ENCODE peak calls at places on chromosome 21, in nine cellular contexts. One of them, this sample, is unnamed.

GRCh38 chr21:37742115-37742514 is 174.1 kb downstream of the KCNJ6 start:
- DNase-seq in stimulated activated CD4-positive, alpha-beta T cell treated with anti-CD3 and anti-CD28 coated beads, Interleukin-2, amount 100 ng/mL, for 24 hours: no peak
- DNase-seq in nephron progenitor cell: no peak
- DNase-seq in cerebellar nuclear complex: no peak
- DNase-seq in NCI-H345: no peak
- DNase-seq in foreskin keratinocyte: no peak
- DNase-seq in left ventricle myocardium inferior: no peak
- DNase-seq in GM12865: peak
- DNase-seq in lower lobe of right lung: no peak
- DNase-seq in this sample: no peak

GRCh38 chr21:31872452-31873274 is at the start of gene HUNK:
- DNase-seq in stimulated activated CD4-positive, alpha-beta T cell treated with anti-CD3 and anti-CD28 coated beads, Interleukin-2, amount 100 ng/mL, for 24 hours: no peak
- DNase-seq in nephron progenitor cell: peak
- DNase-seq in cerebellar nuclear complex: no peak
- DNase-seq in NCI-H345: peak
- DNase-seq in foreskin keratinocyte: peak
- DNase-seq in left ventricle myocardium inferior: no peak
- DNase-seq in GM12865: peak
- DNase-seq in lower lobe of right lung: peak
- DNase-seq in this sample: peak

GRCh38 chr21:43331962-43332458 is 94.9 kb downstream of the SIK1 start:
- DNase-seq in stimulated activated CD4-positive, alpha-beta T cell treated with anti-CD3 and anti-CD28 coated beads, Interleukin-2, amount 100 ng/mL, for 24 hours: no peak
- DNase-seq in nephron progenitor cell: no peak
- DNase-seq in cerebellar nuclear complex: no peak
- DNase-seq in NCI-H345: no peak
- DNase-seq in foreskin keratinocyte: no peak
- DNase-seq in left ventricle myocardium inferior: no peak
- DNase-seq in GM12865: no peak
- DNase-seq in lower lobe of right lung: peak
- DNase-seq in this sample: no peak

GRCh38 chr21:44519346-44520325 is 20.4 kb downstream of the KRTAP10-1 start:
- DNase-seq in stimulated activated CD4-positive, alpha-beta T cell treated with anti-CD3 and anti-CD28 coated beads, Interleukin-2, amount 100 ng/mL, for 24 hours: no peak
- DNase-seq in nephron progenitor cell: no peak
- DNase-seq in cerebellar nuclear complex: no peak
- DNase-seq in NCI-H345: no peak
- DNase-seq in foreskin keratinocyte: no peak
- DNase-seq in left ventricle myocardium inferior: peak
- DNase-seq in GM12865: no peak
- DNase-seq in lower lobe of right lung: peak
- DNase-seq in this sample: no peak

GRCh38 chr21:31599563-31599962 is 59.9 kb upstream of the SOD1 start:
- DNase-seq in stimulated activated CD4-positive, alpha-beta T cell treated with anti-CD3 and anti-CD28 coated beads, Interleukin-2, amount 100 ng/mL, for 24 hours: no peak
- DNase-seq in nephron progenitor cell: no peak
- DNase-seq in cerebellar nuclear complex: no peak
- DNase-seq in NCI-H345: no peak
- DNase-seq in foreskin keratinocyte: no peak
- DNase-seq in left ventricle myocardium inferior: no peak
- DNase-seq in GM12865: no peak
- DNase-seq in lower lobe of right lung: no peak
- DNase-seq in this sample: no peak

GRCh38 chr21:31447477-31447876 is 103.4 kb upstream of the TIAM1 start:
- DNase-seq in stimulated activated CD4-positive, alpha-beta T cell treated with anti-CD3 and anti-CD28 coated beads, Interleukin-2, amount 100 ng/mL, for 24 hours: no peak
- DNase-seq in nephron progenitor cell: no peak
- DNase-seq in cerebellar nuclear complex: no peak
- DNase-seq in NCI-H345: no peak
- DNase-seq in foreskin keratinocyte: no peak
- DNase-seq in left ventricle myocardium inferior: no peak
- DNase-seq in GM12865: no peak
- DNase-seq in lower lobe of right lung: no peak
- DNase-seq in this sample: no peak

GRCh38 chr21:45525153-45525909 is 16.9 kb downstream of the SLC19A1 start:
- DNase-seq in stimulated activated CD4-positive, alpha-beta T cell treated with anti-CD3 and anti-CD28 coated beads, Interleukin-2, amount 100 ng/mL, for 24 hours: no peak
- DNase-seq in nephron progenitor cell: peak
- DNase-seq in cerebellar nuclear complex: no peak
- DNase-seq in NCI-H345: no peak
- DNase-seq in foreskin keratinocyte: no peak
- DNase-seq in left ventricle myocardium inferior: peak
- DNase-seq in GM12865: no peak
- DNase-seq in lower lobe of right lung: peak
- DNase-seq in this sample: no peak

GRCh38 chr21:39159342-39160063 is 23.7 kb downstream of the PSMG1 start:
- DNase-seq in stimulated activated CD4-positive, alpha-beta T cell treated with anti-CD3 and anti-CD28 coated beads, Interleukin-2, amount 100 ng/mL, for 24 hours: no peak
- DNase-seq in nephron progenitor cell: no peak
- DNase-seq in cerebellar nuclear complex: no peak
- DNase-seq in NCI-H345: no peak
- DNase-seq in foreskin keratinocyte: no peak
- DNase-seq in left ventricle myocardium inferior: no peak
- DNase-seq in GM12865: no peak
- DNase-seq in lower lobe of right lung: no peak
- DNase-seq in this sample: no peak

GRCh38 chr21:26794597-26795397 is 50.4 kb downstream of the ADAMTS1 start:
- DNase-seq in stimulated activated CD4-positive, alpha-beta T cell treated with anti-CD3 and anti-CD28 coated beads, Interleukin-2, amount 100 ng/mL, for 24 hours: no peak
- DNase-seq in nephron progenitor cell: no peak
- DNase-seq in cerebellar nuclear complex: no peak
- DNase-seq in NCI-H345: no peak
- DNase-seq in foreskin keratinocyte: no peak
- DNase-seq in left ventricle myocardium inferior: no peak
- DNase-seq in GM12865: no peak
- DNase-seq in lower lobe of right lung: no peak
- DNase-seq in this sample: no peak

GRCh38 chr21:37659874-37660273 is 256.4 kb downstream of the KCNJ6 start:
- DNase-seq in stimulated activated CD4-positive, alpha-beta T cell treated with anti-CD3 and anti-CD28 coated beads, Interleukin-2, amount 100 ng/mL, for 24 hours: no peak
- DNase-seq in nephron progenitor cell: no peak
- DNase-seq in cerebellar nuclear complex: no peak
- DNase-seq in NCI-H345: no peak
- DNase-seq in foreskin keratinocyte: no peak
- DNase-seq in left ventricle myocardium inferior: no peak
- DNase-seq in GM12865: no peak
- DNase-seq in lower lobe of right lung: no peak
- DNase-seq in this sample: no peak

GRCh38 chr21:28521932-28522826 is 470.5 kb downstream of the LTN1 start:
- DNase-seq in stimulated activated CD4-positive, alpha-beta T cell treated with anti-CD3 and anti-CD28 coated beads, Interleukin-2, amount 100 ng/mL, for 24 hours: no peak
- DNase-seq in nephron progenitor cell: no peak
- DNase-seq in cerebellar nuclear complex: no peak
- DNase-seq in NCI-H345: no peak
- DNase-seq in foreskin keratinocyte: no peak
- DNase-seq in left ventricle myocardium inferior: no peak
- DNase-seq in GM12865: peak
- DNase-seq in lower lobe of right lung: no peak
- DNase-seq in this sample: no peak

GRCh38 chr21:42756580-42757250 is 103.3 kb downstream of the PDE9A start:
- DNase-seq in stimulated activated CD4-positive, alpha-beta T cell treated with anti-CD3 and anti-CD28 coated beads, Interleukin-2, amount 100 ng/mL, for 24 hours: no peak
- DNase-seq in nephron progenitor cell: no peak
- DNase-seq in cerebellar nuclear complex: no peak
- DNase-seq in NCI-H345: no peak
- DNase-seq in foreskin keratinocyte: no peak
- DNase-seq in left ventricle myocardium inferior: no peak
- DNase-seq in GM12865: no peak
- DNase-seq in lower lobe of right lung: peak
- DNase-seq in this sample: no peak

GRCh38 chr21:20902511-20902910 is 95.7 kb upstream of the NCAM2 start:
- DNase-seq in stimulated activated CD4-positive, alpha-beta T cell treated with anti-CD3 and anti-CD28 coated beads, Interleukin-2, amount 100 ng/mL, for 24 hours: no peak
- DNase-seq in nephron progenitor cell: no peak
- DNase-seq in cerebellar nuclear complex: no peak
- DNase-seq in NCI-H345: no peak
- DNase-seq in foreskin keratinocyte: no peak
- DNase-seq in left ventricle myocardium inferior: no peak
- DNase-seq in GM12865: no peak
- DNase-seq in lower lobe of right lung: no peak
- DNase-seq in this sample: no peak

GRCh38 chr21:40840441-40840840 is 6.5 kb downstream of the DSCAM start:
- DNase-seq in stimulated activated CD4-positive, alpha-beta T cell treated with anti-CD3 and anti-CD28 coated beads, Interleukin-2, amount 100 ng/mL, for 24 hours: no peak
- DNase-seq in nephron progenitor cell: no peak
- DNase-seq in cerebellar nuclear complex: no peak
- DNase-seq in NCI-H345: no peak
- DNase-seq in foreskin keratinocyte: peak
- DNase-seq in left ventricle myocardium inferior: no peak
- DNase-seq in GM12865: no peak
- DNase-seq in lower lobe of right lung: no peak
- DNase-seq in this sample: no peak

GRCh38 chr21:41045534-41046268 is 122.3 kb upstream of the BACE2 start:
- DNase-seq in stimulated activated CD4-positive, alpha-beta T cell treated with anti-CD3 and anti-CD28 coated beads, Interleukin-2, amount 100 ng/mL, for 24 hours: no peak
- DNase-seq in nephron progenitor cell: peak
- DNase-seq in cerebellar nuclear complex: no peak
- DNase-seq in NCI-H345: peak
- DNase-seq in foreskin keratinocyte: no peak
- DNase-seq in left ventricle myocardium inferior: no peak
- DNase-seq in GM12865: peak
- DNase-seq in lower lobe of right lung: peak
- DNase-seq in this sample: no peak

GRCh38 chr21:45876381-45877159 is 105.0 kb upstream of the COL6A1 start:
- DNase-seq in stimulated activated CD4-positive, alpha-beta T cell treated with anti-CD3 and anti-CD28 coated beads, Interleukin-2, amount 100 ng/mL, for 24 hours: no peak
- DNase-seq in nephron progenitor cell: peak
- DNase-seq in cerebellar nuclear complex: no peak
- DNase-seq in NCI-H345: no peak
- DNase-seq in foreskin keratinocyte: peak
- DNase-seq in left ventricle myocardium inferior: no peak
- DNase-seq in GM12865: no peak
- DNase-seq in lower lobe of right lung: peak
- DNase-seq in this sample: no peak

GRCh38 chr21:44865561-44866280 is 7.8 kb downstream of the PTTG1IP start:
- DNase-seq in stimulated activated CD4-positive, alpha-beta T cell treated with anti-CD3 and anti-CD28 coated beads, Interleukin-2, amount 100 ng/mL, for 24 hours: no peak
- DNase-seq in nephron progenitor cell: no peak
- DNase-seq in cerebellar nuclear complex: no peak
- DNase-seq in NCI-H345: no peak
- DNase-seq in foreskin keratinocyte: no peak
- DNase-seq in left ventricle myocardium inferior: no peak
- DNase-seq in GM12865: peak
- DNase-seq in lower lobe of right lung: no peak
- DNase-seq in this sample: peak

GRCh38 chr21:38841472-38841871 is 35.7 kb downstream of the ETS2 start:
- DNase-seq in stimulated activated CD4-positive, alpha-beta T cell treated with anti-CD3 and anti-CD28 coated beads, Interleukin-2, amount 100 ng/mL, for 24 hours: peak
- DNase-seq in nephron progenitor cell: no peak
- DNase-seq in cerebellar nuclear complex: no peak
- DNase-seq in NCI-H345: no peak
- DNase-seq in foreskin keratinocyte: peak
- DNase-seq in left ventricle myocardium inferior: no peak
- DNase-seq in GM12865: no peak
- DNase-seq in lower lobe of right lung: no peak
- DNase-seq in this sample: no peak

GRCh38 chr21:35646606-35647005 is 413.7 kb downstream of the SETD4 start:
- DNase-seq in stimulated activated CD4-positive, alpha-beta T cell treated with anti-CD3 and anti-CD28 coated beads, Interleukin-2, amount 100 ng/mL, for 24 hours: no peak
- DNase-seq in nephron progenitor cell: no peak
- DNase-seq in cerebellar nuclear complex: no peak
- DNase-seq in NCI-H345: no peak
- DNase-seq in foreskin keratinocyte: no peak
- DNase-seq in left ventricle myocardium inferior: no peak
- DNase-seq in GM12865: no peak
- DNase-seq in lower lobe of right lung: no peak
- DNase-seq in this sample: no peak

GRCh38 chr21:39050839-39051560 is 132.3 kb downstream of the PSMG1 start:
- DNase-seq in stimulated activated CD4-positive, alpha-beta T cell treated with anti-CD3 and anti-CD28 coated beads, Interleukin-2, amount 100 ng/mL, for 24 hours: no peak
- DNase-seq in nephron progenitor cell: no peak
- DNase-seq in cerebellar nuclear complex: no peak
- DNase-seq in NCI-H345: peak
- DNase-seq in foreskin keratinocyte: no peak
- DNase-seq in left ventricle myocardium inferior: no peak
- DNase-seq in GM12865: no peak
- DNase-seq in lower lobe of right lung: no peak
- DNase-seq in this sample: no peak

GRCh38 chr21:15319727-15320126 is 254.9 kb upstream of the NRIP1 start:
- DNase-seq in stimulated activated CD4-positive, alpha-beta T cell treated with anti-CD3 and anti-CD28 coated beads, Interleukin-2, amount 100 ng/mL, for 24 hours: no peak
- DNase-seq in nephron progenitor cell: no peak
- DNase-seq in cerebellar nuclear complex: no peak
- DNase-seq in NCI-H345: no peak
- DNase-seq in foreskin keratinocyte: no peak
- DNase-seq in left ventricle myocardium inferior: no peak
- DNase-seq in GM12865: no peak
- DNase-seq in lower lobe of right lung: no peak
- DNase-seq in this sample: no peak

GRCh38 chr21:45820171-45821091 is 161.1 kb upstream of the COL6A1 start:
- DNase-seq in stimulated activated CD4-positive, alpha-beta T cell treated with anti-CD3 and anti-CD28 coated beads, Interleukin-2, amount 100 ng/mL, for 24 hours: peak
- DNase-seq in nephron progenitor cell: peak
- DNase-seq in cerebellar nuclear complex: peak
- DNase-seq in NCI-H345: peak
- DNase-seq in foreskin keratinocyte: peak
- DNase-seq in left ventricle myocardium inferior: peak
- DNase-seq in GM12865: peak
- DNase-seq in lower lobe of right lung: peak
- DNase-seq in this sample: peak

GRCh38 chr21:40512590-40512989 is 334.4 kb downstream of the DSCAM start:
- DNase-seq in stimulated activated CD4-positive, alpha-beta T cell treated with anti-CD3 and anti-CD28 coated beads, Interleukin-2, amount 100 ng/mL, for 24 hours: no peak
- DNase-seq in nephron progenitor cell: peak
- DNase-seq in cerebellar nuclear complex: no peak
- DNase-seq in NCI-H345: no peak
- DNase-seq in foreskin keratinocyte: no peak
- DNase-seq in left ventricle myocardium inferior: no peak
- DNase-seq in GM12865: no peak
- DNase-seq in lower lobe of right lung: no peak
- DNase-seq in this sample: no peak

GRCh38 chr21:14523234-14523633 is 22.9 kb downstream of the SAMSN1 start:
- DNase-seq in stimulated activated CD4-positive, alpha-beta T cell treated with anti-CD3 and anti-CD28 coated beads, Interleukin-2, amount 100 ng/mL, for 24 hours: peak
- DNase-seq in nephron progenitor cell: no peak
- DNase-seq in cerebellar nuclear complex: no peak
- DNase-seq in NCI-H345: no peak
- DNase-seq in foreskin keratinocyte: peak
- DNase-seq in left ventricle myocardium inferior: no peak
- DNase-seq in GM12865: peak
- DNase-seq in lower lobe of right lung: no peak
- DNase-seq in this sample: no peak

GRCh38 chr21:36297938-36298572 is 21.9 kb upstream of the MORC3 start:
- DNase-seq in stimulated activated CD4-positive, alpha-beta T cell treated with anti-CD3 and anti-CD28 coated beads, Interleukin-2, amount 100 ng/mL, for 24 hours: peak
- DNase-seq in nephron progenitor cell: no peak
- DNase-seq in cerebellar nuclear complex: no peak
- DNase-seq in NCI-H345: no peak
- DNase-seq in foreskin keratinocyte: peak
- DNase-seq in left ventricle myocardium inferior: no peak
- DNase-seq in GM12865: peak
- DNase-seq in lower lobe of right lung: peak
- DNase-seq in this sample: peak

GRCh38 chr21:28922368-28922767 is 70.3 kb downstream of the LTN1 start:
- DNase-seq in stimulated activated CD4-positive, alpha-beta T cell treated with anti-CD3 and anti-CD28 coated beads, Interleukin-2, amount 100 ng/mL, for 24 hours: no peak
- DNase-seq in nephron progenitor cell: no peak
- DNase-seq in cerebellar nuclear complex: no peak
- DNase-seq in NCI-H345: no peak
- DNase-seq in foreskin keratinocyte: no peak
- DNase-seq in left ventricle myocardium inferior: no peak
- DNase-seq in GM12865: no peak
- DNase-seq in lower lobe of right lung: no peak
- DNase-seq in this sample: no peak

GRCh38 chr21:36647279-36648093 is 51.4 kb upstream of the SIM2 start:
- DNase-seq in stimulated activated CD4-positive, alpha-beta T cell treated with anti-CD3 and anti-CD28 coated beads, Interleukin-2, amount 100 ng/mL, for 24 hours: no peak
- DNase-seq in nephron progenitor cell: peak
- DNase-seq in cerebellar nuclear complex: no peak
- DNase-seq in NCI-H345: no peak
- DNase-seq in foreskin keratinocyte: no peak
- DNase-seq in left ventricle myocardium inferior: no peak
- DNase-seq in GM12865: no peak
- DNase-seq in lower lobe of right lung: no peak
- DNase-seq in this sample: no peak

GRCh38 chr21:15367061-15367626 is 302.3 kb upstream of the NRIP1 start:
- DNase-seq in stimulated activated CD4-positive, alpha-beta T cell treated with anti-CD3 and anti-CD28 coated beads, Interleukin-2, amount 100 ng/mL, for 24 hours: no peak
- DNase-seq in nephron progenitor cell: no peak
- DNase-seq in cerebellar nuclear complex: no peak
- DNase-seq in NCI-H345: no peak
- DNase-seq in foreskin keratinocyte: no peak
- DNase-seq in left ventricle myocardium inferior: no peak
- DNase-seq in GM12865: no peak
- DNase-seq in lower lobe of right lung: no peak
- DNase-seq in this sample: no peak

GRCh38 chr21:32572574-32573420 is 12.5 kb downstream of the TCP10L start:
- DNase-seq in stimulated activated CD4-positive, alpha-beta T cell treated with anti-CD3 and anti-CD28 coated beads, Interleukin-2, amount 100 ng/mL, for 24 hours: no peak
- DNase-seq in nephron progenitor cell: no peak
- DNase-seq in cerebellar nuclear complex: no peak
- DNase-seq in NCI-H345: peak
- DNase-seq in foreskin keratinocyte: peak
- DNase-seq in left ventricle myocardium inferior: no peak
- DNase-seq in GM12865: no peak
- DNase-seq in lower lobe of right lung: no peak
- DNase-seq in this sample: no peak

GRCh38 chr21:39175154-39175553 is 8.1 kb downstream of the PSMG1 start:
- DNase-seq in stimulated activated CD4-positive, alpha-beta T cell treated with anti-CD3 and anti-CD28 coated beads, Interleukin-2, amount 100 ng/mL, for 24 hours: no peak
- DNase-seq in nephron progenitor cell: no peak
- DNase-seq in cerebellar nuclear complex: no peak
- DNase-seq in NCI-H345: peak
- DNase-seq in foreskin keratinocyte: no peak
- DNase-seq in left ventricle myocardium inferior: no peak
- DNase-seq in GM12865: no peak
- DNase-seq in lower lobe of right lung: no peak
- DNase-seq in this sample: no peak

GRCh38 chr21:32303385-32303784 is 4.7 kb downstream of the MRAP start:
- DNase-seq in stimulated activated CD4-positive, alpha-beta T cell treated with anti-CD3 and anti-CD28 coated beads, Interleukin-2, amount 100 ng/mL, for 24 hours: no peak
- DNase-seq in nephron progenitor cell: no peak
- DNase-seq in cerebellar nuclear complex: no peak
- DNase-seq in NCI-H345: no peak
- DNase-seq in foreskin keratinocyte: no peak
- DNase-seq in left ventricle myocardium inferior: no peak
- DNase-seq in GM12865: no peak
- DNase-seq in lower lobe of right lung: no peak
- DNase-seq in this sample: no peak